ENCODE peak calls at places on chromosomes 16 and 17, in five cellular contexts. J, N, H, B and F are unnamed samples.

GRCh38 chr17:82838386-82839063 is 1.3 kb downstream of the ZNF750 start:
- DNase-seq in J (peak), N (peak), H (no peak), B (no peak), F (no peak)

GRCh38 chr17:80169784-80170500 is at the start of gene CARD14:
- DNase-seq in J (no peak), N (no peak), H (no peak), B (no peak), F (no peak)

GRCh38 chr16:414395-415169 is 10.9 kb upstream of the RAB11FIP3 start:
- DNase-seq in J (no peak), N (no peak), H (no peak), B (no peak), F (no peak)

GRCh38 chr16:75361936-75362335 is 71.4 kb downstream of the CFDP1 start:
- DNase-seq in J (no peak), N (no peak), H (no peak), B (no peak), F (no peak)

GRCh38 chr16:30992931-30993816 is 8.2 kb downstream of the HSD3B7 start:
- DNase-seq in J (no peak), N (no peak), H (no peak), B (no peak), F (no peak)

GRCh38 chr17:41863074-41863843 is 2.0 kb downstream of the KLHL11 start:
- DNase-seq in J (no peak), N (no peak), H (peak), B (no peak), F (no peak)

GRCh38 chr17:7354262-7354781 is 634 bp upstream of the TMEM95 start:
- DNase-seq in J (no peak), N (no peak), H (peak), B (no peak), F (no peak)

GRCh38 chr17:62821213-62822079 is 13.3 kb upstream of the MARCHF10 start:
- DNase-seq in J (no peak), N (no peak), H (no peak), B (no peak), F (no peak)

GRCh38 chr16:66517586-66518263 is 32.2 kb downstream of the TK2 start:
- DNase-seq in J (no peak), N (no peak), H (no peak), B (peak), F (no peak)

GRCh38 chr16:29310852-29311314 is 95.6 kb downstream of the NPIPB11 start:
- DNase-seq in J (peak), N (no peak), H (no peak), B (no peak), F (no peak)

DNA sequence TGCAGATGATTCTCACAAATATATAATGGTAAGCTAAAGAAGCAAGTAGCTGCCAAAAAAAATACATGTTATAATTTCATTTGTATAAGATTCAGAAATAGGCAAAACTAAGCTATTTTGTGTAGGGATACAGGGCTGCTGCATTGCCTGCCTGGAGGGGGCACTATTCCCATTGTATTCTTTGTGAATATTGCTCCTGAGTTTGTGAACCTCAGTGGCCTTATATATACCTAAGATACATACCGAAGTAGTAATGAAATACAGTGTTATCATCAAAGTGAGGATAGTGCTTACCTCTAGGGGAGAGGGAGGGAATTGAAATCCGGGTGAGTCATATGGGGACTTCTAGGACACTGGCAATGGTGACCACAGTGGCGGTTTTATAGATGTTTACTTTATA is 53.5 kb downstream of the C17orf58 start:
- DNase-seq in J (no peak), N (no peak), H (no peak), B (no peak), F (no peak)
- TF ChIP-seq CTCF in J (no peak), N (peak), H (peak), B (peak), F (peak)

GRCh38 chr17:50559674-50560184 is 786 bp upstream of the CACNA1G start:
- DNase-seq in J (peak), N (peak), H (peak), B (peak), F (peak)

GRCh38 chr17:50558955-50559614 is 1.4 kb upstream of the CACNA1G start:
- DNase-seq in J (no peak), N (peak), H (peak), B (peak), F (peak)

GRCh38 chr17:50558091-50558490 is 2.4 kb upstream of the CACNA1G start:
- DNase-seq in J (no peak), N (no peak), H (no peak), B (no peak), F (no peak)

GRCh38 chr17:50557265-50558029 is 3.1 kb upstream of the CACNA1G start:
- DNase-seq in J (no peak), N (no peak), H (no peak), B (no peak), F (no peak)

DNA sequence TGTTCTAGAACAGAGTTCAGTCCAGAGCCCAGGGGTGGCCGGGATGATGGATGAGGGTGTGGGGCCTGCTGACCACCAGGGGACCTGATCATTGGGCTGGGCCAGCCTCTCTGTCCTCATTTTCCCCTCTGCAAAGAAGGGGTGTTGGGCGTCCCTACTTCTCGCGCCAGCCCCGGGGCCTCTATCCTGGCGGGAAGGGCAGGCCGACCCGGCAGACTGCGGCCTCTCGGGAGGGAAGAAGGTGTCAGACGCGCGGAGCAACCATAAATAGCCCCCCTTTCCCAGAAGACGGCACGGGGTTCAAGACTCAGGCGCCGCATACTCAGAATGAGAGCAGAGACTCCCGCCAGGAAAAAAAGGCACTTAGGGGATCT is 1.9 kb upstream of the CACNA1G start:
- DNase-seq in J (no peak), N (no peak), H (no peak), B (no peak), F (no peak)
- TF ChIP-seq CTCF in J (no peak), N (no peak), H (no peak), B (no peak), F (no peak)

GRCh38 chr16:77682586-77682985 is 39.7 kb upstream of the NUDT7 start:
- DNase-seq in J (no peak), N (no peak), H (no peak), B (no peak), F (no peak)

GRCh38 chr16:77683845-77684526 is 38.3 kb upstream of the NUDT7 start:
- DNase-seq in J (no peak), N (no peak), H (no peak), B (no peak), F (no peak)

GRCh38 chr16:77689971-77690370 is 32.3 kb upstream of the NUDT7 start:
- DNase-seq in J (no peak), N (no peak), H (no peak), B (no peak), F (no peak)

GRCh38 chr16:77690416-77690815 is 31.9 kb upstream of the NUDT7 start:
- DNase-seq in J (no peak), N (no peak), H (no peak), B (no peak), F (no peak)

GRCh38 chr16:77686385-77686784 is 35.9 kb upstream of the NUDT7 start:
- DNase-seq in J (no peak), N (no peak), H (no peak), B (no peak), F (no peak)
- TF ChIP-seq CTCF in J (no peak), N (no peak), H (no peak), B (no peak), F (no peak)

GRCh38 chr16:85209526-85210121 is 97.4 kb upstream of the CIBAR2 start:
- DNase-seq in J (no peak), N (no peak), H (no peak), B (no peak), F (no peak)
- TF ChIP-seq CTCF in J (no peak), N (no peak), H (no peak), B (no peak), F (no peak)

GRCh38 chr16:83792391-83792790 is 15.4 kb upstream of the HSBP1 start:
- DNase-seq in J (no peak), N (no peak), H (no peak), B (no peak), F (no peak)
- TF ChIP-seq CTCF in J (no peak), N (no peak), H (no peak), B (no peak), F (no peak)